ENCODE peak calls at places on chromosomes 4 and X, in six cellular contexts. U is IMR-90, P is transverse colon, D is lower lobe of right lung, T is tibial artery, A is stomach. I is an unnamed sample.

GRCh38 chr4:139922625-139923024 is 231.4 kb downstream of the MAML3 start:
- DNase-seq in U (peak; percentile 50), P (no peak), D (no peak), T (no peak), A (no peak), I (no peak)

GRCh38 chrX:17295788-17296187 is 79.2 kb upstream of the NHS start:
- DNase-seq in U (no peak), P (no peak), D (no peak), T (no peak), A (no peak), I (no peak)

GRCh38 chr4:147596377-147596776 is 20.8 kb upstream of the TMEM184C start:
- DNase-seq in U (peak; percentile 31), P (no peak), D (no peak), T (no peak), A (no peak), I (no peak)

GRCh38 chr4:212438-213174 is 88.3 kb downstream of the ZNF718 start:
- DNase-seq in U (peak; percentile 71), P (peak; percentile 22), D (peak; percentile 61), T (peak; percentile 91), A (peak; percentile 38), I (peak; percentile 88)

GRCh38 chr4:21845663-21846062 is 102.9 kb downstream of the KCNIP4 start:
- DNase-seq in U (peak; percentile 18), P (no peak), D (no peak), T (no peak), A (no peak), I (no peak)

GRCh38 chr4:147768113-147768512 is 36.2 kb downstream of the ARHGAP10 start:
- DNase-seq in U (peak; percentile 87), P (peak; percentile 35), D (no peak), T (no peak), A (no peak), I (no peak)

GRCh38 chr4:80989921-80990544 is 40.5 kb upstream of the BMP3 start:
- DNase-seq in U (peak; percentile 73), P (no peak), D (no peak), T (no peak), A (no peak), I (no peak)

GRCh38 chr4:24686866-24687672 is 102.7 kb upstream of the DHX15 start:
- DNase-seq in U (no peak), P (peak; percentile 66), D (peak; percentile 53), T (no peak), A (peak; percentile 66), I (peak; percentile 47)

GRCh38 chr4:16765549-16765948 is 132.9 kb downstream of the LDB2 start:
- DNase-seq in U (no peak), P (no peak), D (no peak), T (no peak), A (no peak), I (no peak)

GRCh38 chrX:154822029-154822428 is 12.4 kb downstream of the SMIM9 start:
- DNase-seq in U (no peak), P (no peak), D (no peak), T (no peak), A (no peak), I (no peak)

GRCh38 chr4:47213106-47213505 is 181.7 kb downstream of the GABRB1 start:
- DNase-seq in U (peak; percentile 14), P (no peak), D (no peak), T (no peak), A (no peak), I (no peak)

GRCh38 chrX:46662188-46662587 is 88.6 kb downstream of the CHST7 start:
- DNase-seq in U (no peak), P (no peak), D (no peak), T (no peak), A (no peak), I (no peak)

GRCh38 chrX:133120406-133120805 is 23.5 kb upstream of the USP26 start:
- DNase-seq in U (no peak), P (no peak), D (no peak), T (no peak), A (no peak), I (no peak)

GRCh38 chrX:153635388-153635787 is 11.6 kb upstream of the DUSP9 start:
- DNase-seq in U (no peak), P (no peak), D (no peak), T (no peak), A (no peak), I (peak; percentile 17)
- H3K27me3 ChIP-seq in U (peaks cover 23% of the 10 kb centered on the region), P (no peaks in the 10 kb centered on the region), D (no peaks in the 10 kb centered on the region), T (no peaks in the 10 kb centered on the region), A (no peaks in the 10 kb centered on the region), I (peaks cover 41% of the 10 kb centered on the region)

GRCh38 chr4:1857931-1858330 is 2.0 kb upstream of the LETM1 start:
- DNase-seq in U (no peak), P (peak; percentile 28), D (no peak), T (no peak), A (no peak), I (no peak)
- H3K27me3 ChIP-seq in U (no peaks in the 10 kb centered on the region), P (peaks cover 3% of the 10 kb centered on the region), D (peaks cover 10% of the 10 kb centered on the region), T (peaks cover 18% of the 10 kb centered on the region), A (no peaks in the 10 kb centered on the region), I (no peaks in the 10 kb centered on the region)

GRCh38 chrX:41672643-41673042 is 16.1 kb upstream of the GPR34 start:
- DNase-seq in U (no peak), P (no peak), D (no peak), T (no peak), A (no peak), I (no peak)

GRCh38 chrX:41667631-41668030 is 21.1 kb upstream of the GPR34 start:
- DNase-seq in U (no peak), P (no peak), D (no peak), T (no peak), A (no peak), I (no peak)

GRCh38 chrX:41666251-41666650 is 22.5 kb upstream of the GPR34 start:
- DNase-seq in U (peak; percentile 36), P (no peak), D (no peak), T (no peak), A (no peak), I (no peak)

GRCh38 chrX:41670108-41670507 is 18.7 kb upstream of the GPR34 start:
- DNase-seq in U (peak; percentile 7), P (no peak), D (no peak), T (no peak), A (no peak), I (no peak)

GRCh38 chrX:41671082-41671481 is 17.7 kb upstream of the GPR34 start:
- DNase-seq in U (no peak), P (no peak), D (no peak), T (no peak), A (no peak), I (no peak)
- H3K27me3 ChIP-seq in U (no peaks in the 10 kb centered on the region), P (no peaks in the 10 kb centered on the region), D (no peaks in the 10 kb centered on the region), T (no peaks in the 10 kb centered on the region), A (no peaks in the 10 kb centered on the region), I (peaks cover 27% of the 10 kb centered on the region)

GRCh38 chrX:2708601-2709200 is 17.6 kb downstream of the CD99 start:
- DNase-seq in U (no peak), P (no peak), D (no peak), T (no peak), A (no peak), I (no peak)
- H3K27me3 ChIP-seq in U (no peaks in the 10 kb centered on the region), P (no peaks in the 10 kb centered on the region), D (no peaks in the 10 kb centered on the region), T (no peaks in the 10 kb centered on the region), A (no peaks in the 10 kb centered on the region), I (peaks cover 29% of the 10 kb centered on the region)

I was measured in dorsolateral prefrontal cortex.